ENCODE peak calls at places on chromosomes 2 and 18, in five cellular contexts. One of them, this sample, is unnamed.

GRCh38 chr2:14978836-14979235 is 346.3 kb downstream of the LRATD1 start:
- DNase-seq in neural progenitor cell: no peak
- DNase-seq in aorta: no peak
- DNase-seq in upper lobe of right lung: no peak
- DNase-seq in heart right ventricle: no peak
- DNase-seq in this sample: no peak

GRCh38 chr2:150047731-150048130 is 439.7 kb downstream of the RND3 start:
- DNase-seq in neural progenitor cell: no peak
- DNase-seq in aorta: no peak
- DNase-seq in upper lobe of right lung: no peak
- DNase-seq in heart right ventricle: no peak
- DNase-seq in this sample: no peak

GRCh38 chr2:3536682-3537632 is 17.6 kb upstream of the ADI1 start:
- DNase-seq in neural progenitor cell: peak
- DNase-seq in aorta: peak
- DNase-seq in upper lobe of right lung: no peak
- DNase-seq in heart right ventricle: peak
- DNase-seq in this sample: peak

GRCh38 chr2:174059178-174059874 is 94.2 kb upstream of the SP3 start:
- DNase-seq in neural progenitor cell: no peak
- DNase-seq in aorta: no peak
- DNase-seq in upper lobe of right lung: no peak
- DNase-seq in heart right ventricle: no peak
- DNase-seq in this sample: no peak

GRCh38 chr2:53422979-53423378 is 344.6 kb upstream of the CHAC2 start:
- DNase-seq in neural progenitor cell: peak
- DNase-seq in aorta: no peak
- DNase-seq in upper lobe of right lung: no peak
- DNase-seq in heart right ventricle: no peak
- DNase-seq in this sample: no peak

GRCh38 chr2:215613265-215613664 is 177.4 kb upstream of the FN1 start:
- DNase-seq in neural progenitor cell: no peak
- DNase-seq in aorta: no peak
- DNase-seq in upper lobe of right lung: no peak
- DNase-seq in heart right ventricle: no peak
- DNase-seq in this sample: no peak

GRCh38 chr2:25234756-25235155 is 66.4 kb upstream of the POMC start:
- DNase-seq in neural progenitor cell: no peak
- DNase-seq in aorta: no peak
- DNase-seq in upper lobe of right lung: no peak
- DNase-seq in heart right ventricle: no peak
- DNase-seq in this sample: no peak

GRCh38 chr2:197113221-197113831 is 186.8 kb upstream of the PGAP1 start:
- DNase-seq in neural progenitor cell: peak
- DNase-seq in aorta: no peak
- DNase-seq in upper lobe of right lung: no peak
- DNase-seq in heart right ventricle: no peak
- DNase-seq in this sample: no peak

GRCh38 chr2:9830685-9831410 is 12.4 kb upstream of the TAF1B start:
- DNase-seq in neural progenitor cell: no peak
- DNase-seq in aorta: no peak
- DNase-seq in upper lobe of right lung: no peak
- DNase-seq in heart right ventricle: no peak
- DNase-seq in this sample: no peak

GRCh38 chr2:152347076-152347475 is 12.1 kb downstream of the FMNL2 start:
- DNase-seq in neural progenitor cell: no peak
- DNase-seq in aorta: no peak
- DNase-seq in upper lobe of right lung: no peak
- DNase-seq in heart right ventricle: no peak
- DNase-seq in this sample: no peak

GRCh38 chr2:73284296-73285161 is at the start of gene FBXO41:
- DNase-seq in neural progenitor cell: peak
- DNase-seq in aorta: no peak
- DNase-seq in upper lobe of right lung: peak
- DNase-seq in heart right ventricle: peak
- DNase-seq in this sample: peak

GRCh38 chr18:9737814-9738160 is 29.7 kb downstream of the RAB31 start:
- DNase-seq in neural progenitor cell: no peak
- DNase-seq in aorta: no peak
- DNase-seq in upper lobe of right lung: no peak
- DNase-seq in heart right ventricle: no peak
- DNase-seq in this sample: no peak

GRCh38 chr18:65938592-65939372 is 188.0 kb downstream of the CDH7 start:
- DNase-seq in neural progenitor cell: peak
- DNase-seq in aorta: no peak
- DNase-seq in upper lobe of right lung: no peak
- DNase-seq in heart right ventricle: no peak
- DNase-seq in this sample: no peak

GRCh38 chr2:202104286-202104870 is 31.3 kb downstream of the KIAA2012 start:
- DNase-seq in neural progenitor cell: peak
- DNase-seq in aorta: no peak
- DNase-seq in upper lobe of right lung: peak
- DNase-seq in heart right ventricle: no peak
- DNase-seq in this sample: peak

GRCh38 chr2:205034034-205034433 is 488.8 kb downstream of the PARD3B start:
- DNase-seq in neural progenitor cell: no peak
- DNase-seq in aorta: no peak
- DNase-seq in upper lobe of right lung: no peak
- DNase-seq in heart right ventricle: no peak
- DNase-seq in this sample: no peak

GRCh38 chr2:179263015-179263414 is 1.6 kb downstream of the SESTD1 start:
- DNase-seq in neural progenitor cell: no peak
- DNase-seq in aorta: no peak
- DNase-seq in upper lobe of right lung: no peak
- DNase-seq in heart right ventricle: no peak
- DNase-seq in this sample: no peak

GRCh38 chr2:222861411-222862067 is 703 bp downstream of the ACSL3 start:
- DNase-seq in neural progenitor cell: no peak
- DNase-seq in aorta: peak
- DNase-seq in upper lobe of right lung: peak
- DNase-seq in heart right ventricle: peak
- DNase-seq in this sample: peak

GRCh38 chr18:48938827-48939367 is 11.9 kb downstream of the SMAD7 start:
- DNase-seq in neural progenitor cell: no peak
- DNase-seq in aorta: no peak
- DNase-seq in upper lobe of right lung: peak
- DNase-seq in heart right ventricle: no peak
- DNase-seq in this sample: no peak

GRCh38 chr2:172065086-172065485 is 20.2 kb upstream of the DLX1 start:
- DNase-seq in neural progenitor cell: no peak
- DNase-seq in aorta: no peak
- DNase-seq in upper lobe of right lung: no peak
- DNase-seq in heart right ventricle: no peak
- DNase-seq in this sample: no peak

GRCh38 chr2:54310314-54310713 is 54.3 kb upstream of the TSPYL6 start:
- DNase-seq in neural progenitor cell: no peak
- DNase-seq in aorta: no peak
- DNase-seq in upper lobe of right lung: no peak
- DNase-seq in heart right ventricle: no peak
- DNase-seq in this sample: no peak

GRCh38 chr2:39851691-39852110 is 72.6 kb upstream of the THUMPD2 start:
- DNase-seq in neural progenitor cell: peak
- DNase-seq in aorta: no peak
- DNase-seq in upper lobe of right lung: no peak
- DNase-seq in heart right ventricle: no peak
- DNase-seq in this sample: no peak

GRCh38 chr2:72138921-72139381 is 8.7 kb downstream of the CYP26B1 start:
- DNase-seq in neural progenitor cell: no peak
- DNase-seq in aorta: peak
- DNase-seq in upper lobe of right lung: no peak
- DNase-seq in heart right ventricle: no peak
- DNase-seq in this sample: no peak

GRCh38 chr18:48364146-48364545 is 45.0 kb downstream of the ZBTB7C start:
- DNase-seq in neural progenitor cell: no peak
- DNase-seq in aorta: no peak
- DNase-seq in upper lobe of right lung: no peak
- DNase-seq in heart right ventricle: no peak
- DNase-seq in this sample: no peak

DNA sequence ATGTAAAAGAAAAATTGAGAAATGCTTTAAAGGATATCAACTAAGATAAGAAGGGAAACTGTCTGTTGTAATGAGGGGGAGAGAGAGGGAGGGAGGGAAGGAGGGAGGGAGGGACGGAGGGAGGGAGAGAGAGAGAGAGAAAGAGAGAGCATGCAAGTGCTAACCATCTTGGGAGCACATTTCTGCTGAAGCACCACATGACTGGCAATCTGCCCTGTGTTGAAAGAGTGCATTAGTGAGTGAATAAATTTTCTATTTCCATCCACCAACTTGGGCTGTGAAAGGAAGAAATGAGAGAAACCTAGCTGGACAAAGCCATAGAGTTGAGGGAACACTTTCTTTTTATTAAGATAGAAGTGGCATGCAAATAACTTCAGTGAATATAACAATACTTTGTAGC is 110.7 kb downstream of the TMX3 start:
- DNase-seq in neural progenitor cell: no peak
- DNase-seq in aorta: no peak
- DNase-seq in upper lobe of right lung: no peak
- DNase-seq in heart right ventricle: no peak
- DNase-seq in this sample: no peak
- H3K27ac ChIP-seq in neural progenitor cell: no peak
- H3K27ac ChIP-seq in aorta: no peak
- H3K27ac ChIP-seq in upper lobe of right lung: no peak
- H3K27ac ChIP-seq in heart right ventricle: no peak
- H3K27ac ChIP-seq in this sample: no peak

DNA sequence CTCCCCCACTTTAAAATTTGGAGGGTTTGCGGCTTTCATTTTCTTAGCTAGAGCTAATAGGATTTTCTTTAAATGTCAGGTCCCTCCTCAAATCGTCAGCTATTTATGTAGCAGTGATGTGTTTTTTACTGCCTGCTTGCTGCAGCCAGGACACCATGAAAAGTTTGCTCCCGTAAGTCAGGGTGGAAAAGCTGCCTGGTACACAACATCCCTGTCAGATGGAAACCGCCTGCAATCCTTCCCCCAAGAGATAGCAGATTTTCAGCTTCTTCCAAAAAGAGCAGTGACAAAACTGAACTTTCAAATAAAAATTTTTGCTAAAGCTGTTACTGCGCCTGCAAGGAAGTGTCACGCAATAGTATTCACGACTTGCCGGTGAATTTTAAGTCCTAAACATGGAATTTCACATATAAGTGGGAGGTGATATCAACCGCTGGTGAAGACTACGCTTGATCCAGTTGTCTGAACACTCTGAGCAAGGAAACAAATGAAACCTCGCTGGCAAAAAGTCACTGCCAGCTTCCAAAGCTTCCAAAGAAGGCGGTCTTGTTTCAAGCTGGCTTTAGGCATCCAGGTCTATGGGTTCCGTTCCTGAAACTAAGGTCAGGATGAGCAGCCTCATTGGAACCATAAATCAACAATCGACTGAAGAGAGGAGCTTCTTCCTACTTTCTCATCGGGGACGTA is 2.9 kb downstream of the COL6A3 start:
- DNase-seq in neural progenitor cell: no peak
- DNase-seq in aorta: no peak
- DNase-seq in upper lobe of right lung: no peak
- DNase-seq in heart right ventricle: no peak
- DNase-seq in this sample: no peak
- H3K27ac ChIP-seq in neural progenitor cell: no peak
- H3K27ac ChIP-seq in aorta: no peak
- H3K27ac ChIP-seq in upper lobe of right lung: peak
- H3K27ac ChIP-seq in heart right ventricle: peak
- H3K27ac ChIP-seq in this sample: peak

GRCh38 chr2:217638031-217638430 is 364.8 kb downstream of the TNS1 start:
- DNase-seq in neural progenitor cell: no peak
- DNase-seq in aorta: no peak
- DNase-seq in upper lobe of right lung: no peak
- DNase-seq in heart right ventricle: no peak
- DNase-seq in this sample: no peak

GRCh38 chr2:217641987-217642386 is 360.8 kb downstream of the TNS1 start:
- DNase-seq in neural progenitor cell: no peak
- DNase-seq in aorta: no peak
- DNase-seq in upper lobe of right lung: no peak
- DNase-seq in heart right ventricle: no peak
- DNase-seq in this sample: no peak

GRCh38 chr2:217637268-217637615 is 365.6 kb downstream of the TNS1 start:
- DNase-seq in neural progenitor cell: peak
- DNase-seq in aorta: no peak
- DNase-seq in upper lobe of right lung: no peak
- DNase-seq in heart right ventricle: no peak
- DNase-seq in this sample: no peak

GRCh38 chr2:217638533-217638932 is 364.3 kb downstream of the TNS1 start:
- DNase-seq in neural progenitor cell: no peak
- DNase-seq in aorta: no peak
- DNase-seq in upper lobe of right lung: no peak
- DNase-seq in heart right ventricle: no peak
- DNase-seq in this sample: no peak

GRCh38 chr2:217639481-217639880 is 363.3 kb downstream of the TNS1 start:
- DNase-seq in neural progenitor cell: no peak
- DNase-seq in aorta: no peak
- DNase-seq in upper lobe of right lung: no peak
- DNase-seq in heart right ventricle: no peak
- DNase-seq in this sample: no peak
- H3K27ac ChIP-seq in neural progenitor cell: no peak
- H3K27ac ChIP-seq in aorta: no peak
- H3K27ac ChIP-seq in upper lobe of right lung: no peak
- H3K27ac ChIP-seq in heart right ventricle: no peak
- H3K27ac ChIP-seq in this sample: no peak

GRCh38 chr2:99974966-99975365 is 167.4 kb downstream of the AFF3 start:
- DNase-seq in neural progenitor cell: no peak
- DNase-seq in aorta: no peak
- DNase-seq in upper lobe of right lung: no peak
- DNase-seq in heart right ventricle: no peak
- DNase-seq in this sample: no peak

GRCh38 chr2:99975386-99975785 is 167.0 kb downstream of the AFF3 start:
- DNase-seq in neural progenitor cell: no peak
- DNase-seq in aorta: no peak
- DNase-seq in upper lobe of right lung: no peak
- DNase-seq in heart right ventricle: no peak
- DNase-seq in this sample: no peak

GRCh38 chr2:99974275-99974674 is 168.1 kb downstream of the AFF3 start:
- DNase-seq in neural progenitor cell: peak
- DNase-seq in aorta: no peak
- DNase-seq in upper lobe of right lung: no peak
- DNase-seq in heart right ventricle: no peak
- DNase-seq in this sample: no peak

GRCh38 chr2:99971326-99971965 is 170.9 kb downstream of the AFF3 start:
- DNase-seq in neural progenitor cell: no peak
- DNase-seq in aorta: no peak
- DNase-seq in upper lobe of right lung: no peak
- DNase-seq in heart right ventricle: no peak
- DNase-seq in this sample: no peak

GRCh38 chr2:99970292-99970868 is 172.0 kb downstream of the AFF3 start:
- DNase-seq in neural progenitor cell: no peak
- DNase-seq in aorta: no peak
- DNase-seq in upper lobe of right lung: no peak
- DNase-seq in heart right ventricle: no peak
- DNase-seq in this sample: no peak
- H3K27ac ChIP-seq in neural progenitor cell: no peak
- H3K27ac ChIP-seq in aorta: no peak
- H3K27ac ChIP-seq in upper lobe of right lung: no peak
- H3K27ac ChIP-seq in heart right ventricle: no peak
- H3K27ac ChIP-seq in this sample: no peak

GRCh38 chr18:41128126-41128525 is 826.9 kb upstream of the PIK3C3 start:
- DNase-seq in neural progenitor cell: no peak
- DNase-seq in aorta: no peak
- DNase-seq in upper lobe of right lung: no peak
- DNase-seq in heart right ventricle: no peak
- DNase-seq in this sample: no peak
- H3K27ac ChIP-seq in neural progenitor cell: no peak
- H3K27ac ChIP-seq in aorta: no peak
- H3K27ac ChIP-seq in upper lobe of right lung: no peak
- H3K27ac ChIP-seq in heart right ventricle: no peak
- H3K27ac ChIP-seq in this sample: no peak

This sample was measured in psoas muscle.